ENCODE peak calls at places on chromosomes 16 and 17, in seven cellular contexts. A is breast epithelium, R is HepG2, M is stomach, G is SK-N-MC, N is HCT116, V is transverse colon. L is an unnamed sample.

GRCh38 chr16:84603115-84603816 is 14.6 kb downstream of the COTL1 start:
- DNase-seq in V (peak; percentile 75), M (peak; percentile 72), A (no peak), N (peak; percentile 55), G (no peak), R (no peak), L (no peak)

GRCh38 chr16:68978303-68978954 is 127.0 kb upstream of the HAS3 start:
- DNase-seq in M (no peak), R (no peak), G (no peak), A (no peak), N (no peak), V (no peak), L (no peak)

GRCh38 chr17:9725575-9725974 is 65.8 kb downstream of the DHRS7C start:
- DNase-seq in G (no peak), V (no peak), N (no peak), R (peak; percentile 20), A (peak; percentile 33), M (no peak), L (peak; percentile 13)

GRCh38 chr16:67174706-67175231 is 4.4 kb downstream of the NOL3 start:
- DNase-seq in N (no peak), V (no peak), M (no peak), G (no peak), R (no peak), A (no peak), L (no peak)

GRCh38 chr17:14196337-14196997 is 40.2 kb downstream of the CDRT15 start:
- DNase-seq in N (no peak), R (no peak), A (no peak), V (no peak), G (no peak), M (no peak), L (no peak)

GRCh38 chr17:68682913-68683312 is 81.7 kb upstream of the FAM20A start:
- DNase-seq in M (no peak), A (no peak), V (no peak), N (no peak), R (no peak), G (no peak), L (no peak)

GRCh38 chr17:39239640-39240314 is 14.0 kb upstream of the STAC2 start:
- DNase-seq in G (no peak), R (peak; percentile 55), A (peak; percentile 66), V (peak; percentile 81), M (peak; percentile 78), N (peak; percentile 59), L (no peak)

GRCh38 chr17:74659898-74660297 is 36.4 kb upstream of the CD300E start:
- DNase-seq in A (no peak), V (no peak), R (no peak), N (no peak), G (no peak), M (no peak), L (no peak)

GRCh38 chr16:15765880-15766279 is 90.9 kb downstream of the MYH11 start:
- DNase-seq in N (peak; percentile 55), R (peak; percentile 73), A (no peak), V (no peak), G (no peak), M (no peak), L (peak; percentile 28)

GRCh38 chr17:57453841-57454240 is 197.5 kb downstream of the MSI2 start:
- DNase-seq in N (no peak), G (no peak), M (no peak), A (no peak), V (no peak), R (no peak), L (no peak)
- TF ChIP-seq POLR2AphosphoS5 in N (no peak), G (no peak), M (no peak), A (no peak), V (no peak), R (no peak), L (no peak)

GRCh38 chr17:78122221-78122990 is 6.1 kb downstream of the TMC6 start:
- DNase-seq in M (no peak), A (no peak), N (no peak), V (no peak), R (no peak), G (no peak), L (no peak)

GRCh38 chr17:78124081-78124835 is 4.3 kb downstream of the TMC6 start:
- DNase-seq in V (peak; percentile 57), M (no peak), N (no peak), R (no peak), A (no peak), G (no peak), L (no peak)

GRCh38 chr17:78124836-78125137 is 3.8 kb downstream of the TMC6 start:
- DNase-seq in R (no peak), G (no peak), N (no peak), M (no peak), A (no peak), V (no peak), L (no peak)

GRCh38 chr17:78122991-78123249 is 5.6 kb downstream of the TMC6 start:
- DNase-seq in N (no peak), V (no peak), A (no peak), M (no peak), R (no peak), G (no peak), L (no peak)

DNA sequence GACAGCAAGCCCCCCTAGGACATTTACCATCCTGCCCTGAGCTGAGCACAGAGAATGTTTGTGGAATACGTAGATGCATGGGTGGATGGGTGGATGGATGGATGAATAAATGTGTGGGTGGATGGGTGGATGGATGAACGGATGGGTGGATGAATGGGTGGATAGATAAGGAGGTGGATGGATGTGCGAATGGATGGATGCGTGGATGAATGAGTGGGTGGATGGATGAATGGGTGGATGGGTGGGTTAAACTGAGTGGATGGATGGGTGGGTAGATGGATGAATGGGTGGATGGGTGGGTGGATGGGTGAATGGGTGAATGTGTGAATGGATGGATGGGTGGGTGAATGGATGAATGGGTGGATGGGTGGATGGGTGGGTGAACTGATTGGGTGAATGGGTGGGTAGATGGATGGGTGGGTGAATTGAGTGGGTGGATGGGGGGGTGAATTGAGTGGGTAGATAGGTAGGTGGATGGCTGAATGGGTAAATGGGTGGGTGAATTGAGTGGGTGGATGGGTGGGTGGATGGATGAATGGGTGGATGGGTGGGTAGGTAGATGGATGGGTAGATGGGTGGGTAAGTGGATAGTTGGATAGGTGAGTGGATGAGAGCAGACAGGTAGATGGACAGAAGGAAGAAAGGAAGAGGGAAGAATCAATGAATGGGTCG is 5.2 kb downstream of the TMC6 start:
- DNase-seq in V (no peak), R (no peak), N (no peak), M (no peak), G (no peak), A (no peak), L (no peak)
- TF ChIP-seq POLR2AphosphoS5 in V (no peak), R (peak; percentile 30), N (no peak), M (no peak), G (no peak), A (no peak), L (no peak)

DNA sequence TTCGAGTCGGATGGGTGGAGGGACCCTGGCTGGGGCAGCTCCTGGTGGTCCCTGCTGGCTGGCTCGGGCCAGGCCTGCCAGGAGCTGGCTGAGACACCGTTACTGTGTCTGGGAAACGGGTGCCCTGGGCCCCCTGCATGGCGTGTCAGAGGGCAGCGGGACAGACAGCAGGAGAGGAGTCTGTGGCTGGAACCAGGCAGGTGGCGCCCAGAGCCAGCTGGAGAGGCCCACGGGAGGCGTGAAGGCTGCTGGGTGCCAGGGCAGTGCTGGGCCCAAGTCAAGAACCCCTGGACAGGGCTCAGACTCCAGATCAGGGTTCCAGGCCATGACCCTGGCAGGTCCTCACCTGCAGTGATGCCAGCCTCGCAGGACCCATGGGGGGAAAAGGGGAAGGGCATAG is 16.6 kb downstream of the SOX8 start:
- DNase-seq in R (no peak), M (no peak), G (no peak), A (no peak), N (no peak), V (no peak), L (no peak)
- TF ChIP-seq POLR2AphosphoS5 in R (no peak), M (no peak), G (no peak), A (no peak), N (no peak), V (no peak), L (no peak)

GRCh38 chr17:78706271-78706915 is 75.7 kb downstream of the CYTH1 start:
- DNase-seq in N (no peak), A (no peak), V (peak; percentile 20), G (no peak), M (peak; percentile 26), R (no peak), L (peak; percentile 59)
- TF ChIP-seq POLR2AphosphoS5 in N (no peak), A (no peak), V (no peak), G (no peak), M (no peak), R (no peak), L (peak; percentile 45)

GRCh38 chr16:81259916-81260315 is 21.4 kb downstream of the BCO1 start:
- DNase-seq in N (no peak), G (no peak), A (no peak), M (no peak), R (no peak), V (no peak), L (no peak)
- TF ChIP-seq POLR2AphosphoS5 in N (no peak), G (no peak), A (no peak), M (no peak), R (no peak), V (no peak), L (no peak)

L was measured in prostate gland.